ENCODE peak calls at places on chromosomes 7 and 10, in seven cellular contexts. F, I, X, J, P, B and L are unnamed samples.

GRCh38 chr7:121298831-121299239 is 30.0 kb upstream of the WNT16 start:
- DNase-seq in J (no peak), I (no peak), P (no peak), B (no peak), X (no peak), F (no peak), L (no peak)

GRCh38 chr10:48598243-48598935 is 6.5 kb downstream of the ARHGAP22 start:
- DNase-seq in B (no peak), P (no peak), I (no peak), X (no peak), J (no peak), F (no peak), L (no peak)

GRCh38 chr7:50543776-50544442 is 21.3 kb downstream of the DDC start:
- DNase-seq in I (no peak), J (no peak), X (no peak), B (no peak), P (no peak), F (no peak), L (no peak)

GRCh38 chr10:70458329-70459060 is 17.0 kb upstream of the NODAL start:
- DNase-seq in X (peak), I (peak), B (peak), J (peak), P (peak), F (peak), L (no peak)

GRCh38 chr10:120689766-120690539 is 161.2 kb upstream of the WDR11 start:
- DNase-seq in J (no peak), F (no peak), I (no peak), X (no peak), P (peak), B (no peak), L (no peak)

GRCh38 chr10:7374795-7375194 is 36.0 kb downstream of the SFMBT2 start:
- DNase-seq in P (no peak), B (no peak), X (no peak), I (no peak), J (no peak), F (no peak), L (no peak)

GRCh38 chr7:43318188-43318587 is 205.7 kb downstream of the HECW1 start:
- DNase-seq in J (peak), F (no peak), X (no peak), B (no peak), I (no peak), P (no peak), L (no peak)

GRCh38 chr7:2120251-2120660 is 112.5 kb downstream of the MAD1L1 start:
- DNase-seq in X (no peak), F (no peak), I (no peak), B (no peak), J (no peak), P (no peak), L (no peak)

GRCh38 chr7:16753102-16753931 is at the start of gene TSPAN13:
- DNase-seq in I (no peak), X (peak), F (no peak), B (peak), J (no peak), P (peak), L (peak)

GRCh38 chr7:41685684-41686083 is 17.2 kb downstream of the INHBA start:
- DNase-seq in X (no peak), F (no peak), J (peak), I (no peak), P (peak), B (no peak), L (no peak)

GRCh38 chr7:136940122-136940521 is 71.7 kb downstream of the CHRM2 start:
- DNase-seq in F (no peak), I (no peak), X (no peak), B (no peak), J (no peak), P (no peak), L (no peak)

GRCh38 chr10:12394236-12395033 is 45.1 kb downstream of the CAMK1D start:
- DNase-seq in X (no peak), F (no peak), J (no peak), P (peak), I (no peak), B (no peak), L (no peak)

GRCh38 chr7:7720193-7720592 is 1.8 kb upstream of the RPA3 start:
- DNase-seq in I (no peak), X (no peak), B (no peak), P (no peak), F (peak), J (no peak), L (no peak)

GRCh38 chr7:126702242-126703016 is 550.3 kb downstream of the GRM8 start:
- DNase-seq in B (no peak), F (no peak), I (no peak), P (peak), J (peak), X (no peak), L (peak)

GRCh38 chr7:48938539-48938938 is 14.2 kb downstream of the CDC14C start:
- DNase-seq in J (peak), F (no peak), P (peak), X (no peak), B (peak), I (peak), L (no peak)

GRCh38 chr10:123013456-123014419 is 4.9 kb downstream of the ACADSB start:
- DNase-seq in J (no peak), P (no peak), X (no peak), I (no peak), F (no peak), B (no peak), L (no peak)

GRCh38 chr10:22623624-22624263 is 90.6 kb downstream of the PIP4K2A start:
- DNase-seq in F (no peak), X (peak), B (no peak), J (no peak), I (no peak), P (no peak), L (no peak)

GRCh38 chr10:48545462-48546145 is 59.3 kb downstream of the ARHGAP22 start:
- DNase-seq in B (no peak), P (no peak), F (no peak), J (no peak), X (no peak), I (no peak), L (no peak)

GRCh38 chr7:155255660-155256059 is 42.0 kb upstream of the INSIG1 start:
- DNase-seq in P (no peak), J (no peak), B (no peak), X (no peak), I (no peak), F (no peak), L (no peak)

GRCh38 chr10:132659206-132660091 is 121.9 kb downstream of the INPP5A start:
- DNase-seq in J (no peak), I (no peak), X (no peak), F (no peak), B (peak), P (no peak), L (no peak)

GRCh38 chr7:157830331-157830730 is 493.5 kb downstream of the DNAJB6 start:
- DNase-seq in J (no peak), P (no peak), I (no peak), F (no peak), X (no peak), B (no peak), L (no peak)

GRCh38 chr10:112723876-112724275 is 226.2 kb upstream of the TCF7L2 start:
- DNase-seq in J (no peak), X (no peak), B (no peak), P (no peak), F (no peak), I (no peak), L (no peak)

GRCh38 chr10:17088118-17088806 is 41.3 kb downstream of the CUBN start:
- DNase-seq in X (peak), J (peak), B (no peak), F (peak), P (peak), I (no peak), L (no peak)

GRCh38 chr7:38463277-38464224 is 167.6 kb downstream of the AMPH start:
- DNase-seq in X (peak), J (peak), F (no peak), P (peak), I (peak), B (peak), L (peak)

GRCh38 chr7:135714534-135715009 is 13.4 kb downstream of the SLC13A4 start:
- DNase-seq in F (peak), B (no peak), X (peak), P (peak), I (no peak), J (peak), L (no peak)

GRCh38 chr10:36224431-36224985 is 582.4 kb upstream of the FZD8 start:
- DNase-seq in B (no peak), I (no peak), P (peak), X (peak), J (peak), F (no peak), L (no peak)

GRCh38 chr10:107915277-107915634 is 750.8 kb upstream of the SORCS1 start:
- DNase-seq in P (peak), X (no peak), I (no peak), B (no peak), J (peak), F (peak), L (no peak)

GRCh38 chr10:76150139-76150885 is 718.9 kb downstream of the LRMDA start:
- DNase-seq in B (no peak), P (peak), J (no peak), X (no peak), I (no peak), F (no peak), L (no peak)

GRCh38 chr10:86520871-86521619 is 547 bp downstream of the WAPL start:
- DNase-seq in I (peak), P (peak), B (peak), X (peak), J (peak), F (peak), L (peak)

GRCh38 chr10:44992732-44993225 is 7.9 kb upstream of the ZNF22 start:
- DNase-seq in I (no peak), P (no peak), B (no peak), F (no peak), J (no peak), X (no peak), L (no peak)

GRCh38 chr7:17207220-17207619 is 91.2 kb upstream of the AHR start:
- DNase-seq in F (no peak), P (peak), I (no peak), J (peak), B (no peak), X (peak), L (no peak)

GRCh38 chr7:93178213-93178612 is 30.0 kb upstream of the SAMD9L start:
- DNase-seq in F (no peak), I (no peak), J (peak), B (no peak), X (no peak), P (no peak), L (no peak)

GRCh38 chr7:109751241-109751640 is 1181.6 kb downstream of the DNAJB9 start:
- DNase-seq in I (no peak), J (no peak), X (peak), B (no peak), F (peak), P (no peak), L (no peak)

GRCh38 chr10:98316661-98317060 is 48.7 kb upstream of the LOXL4 start:
- DNase-seq in P (peak), J (peak), X (peak), B (no peak), I (no peak), F (peak), L (no peak)

GRCh38 chr7:95933618-95934017 is 161.3 kb downstream of the DYNC1I1 start:
- DNase-seq in X (no peak), J (no peak), B (no peak), I (no peak), F (no peak), P (no peak), L (no peak)

GRCh38 chr7:95931460-95932232 is 159.3 kb downstream of the DYNC1I1 start:
- DNase-seq in I (no peak), P (no peak), J (no peak), F (no peak), X (no peak), B (no peak), L (no peak)

GRCh38 chr7:95927781-95928180 is 155.4 kb downstream of the DYNC1I1 start:
- DNase-seq in J (no peak), P (no peak), X (no peak), I (no peak), F (no peak), B (no peak), L (no peak)

GRCh38 chr7:95929710-95930295 is 157.4 kb downstream of the DYNC1I1 start:
- DNase-seq in J (no peak), B (no peak), I (no peak), P (no peak), F (no peak), X (no peak), L (no peak)
- H3K4me3 ChIP-seq in J (no peak), B (no peak), I (no peak), P (no peak), F (no peak), X (no peak), L (no peak)

GRCh38 chr10:654647-654996 is 34.8 kb downstream of the DIP2C start:
- DNase-seq in F (no peak), I (no peak), J (no peak), P (no peak), B (no peak), X (no peak), L (no peak)
- TF ChIP-seq CTCF in F (no peak), I (no peak), J (no peak), P (no peak), B (no peak), X (no peak), L (no peak)

GRCh38 chr10:96275685-96276418 is 4.5 kb upstream of the BLNK start:
- DNase-seq in X (no peak), I (no peak), P (no peak), B (peak), F (no peak), J (no peak), L (no peak)

GRCh38 chr10:96270564-96270963 is 805 bp downstream of the BLNK start:
- DNase-seq in X (no peak), F (no peak), I (no peak), P (no peak), B (no peak), J (no peak), L (no peak)

GRCh38 chr10:96272256-96272985 is 1.1 kb upstream of the BLNK start:
- DNase-seq in J (no peak), I (no peak), P (no peak), X (no peak), F (no peak), B (no peak), L (peak)

GRCh38 chr10:96271017-96271815 is at the start of gene BLNK:
- DNase-seq in I (peak), P (no peak), J (peak), X (no peak), F (peak), B (peak), L (peak)

GRCh38 chr10:96272986-96273280 is 1.6 kb upstream of the BLNK start:
- DNase-seq in I (no peak), P (no peak), X (no peak), J (no peak), B (no peak), F (no peak), L (peak)
- H3K4me3 ChIP-seq in I (no peak), P (no peak), X (no peak), J (no peak), B (no peak), F (no peak), L (peak)

DNA sequence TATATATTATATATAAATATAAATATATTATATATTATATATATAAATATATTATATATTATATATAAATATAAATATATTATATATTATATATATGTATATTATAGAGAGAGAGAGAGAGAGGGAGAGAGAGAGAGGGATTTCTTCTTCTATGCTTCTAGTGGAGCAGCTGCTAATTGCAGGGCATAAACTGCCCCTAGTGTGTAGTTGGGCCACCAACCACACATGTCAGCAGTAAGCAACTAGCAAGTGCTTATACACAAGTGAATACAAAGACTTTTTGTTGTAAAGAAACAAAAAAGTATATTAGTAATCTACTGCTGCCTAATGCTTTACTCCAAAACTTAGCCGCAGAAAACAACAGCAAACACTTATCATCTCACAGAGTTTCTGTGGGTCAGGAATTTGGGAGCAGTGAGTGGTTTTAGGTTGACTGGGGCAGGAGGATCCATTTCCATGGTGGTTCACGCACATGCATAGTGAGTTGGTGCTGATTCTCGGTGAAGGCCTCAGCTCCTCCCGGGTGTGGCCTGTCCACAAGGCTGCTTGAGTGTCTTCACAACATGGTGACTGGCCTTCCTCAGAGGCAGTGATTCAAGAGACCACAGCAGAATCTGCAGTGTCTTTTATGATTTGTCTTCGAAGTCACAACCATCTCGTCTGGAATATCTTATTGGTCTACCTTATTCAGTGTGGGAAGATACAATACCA is 25.5 kb upstream of the BAG3 start:
- DNase-seq in J (no peak), X (no peak), P (no peak), B (no peak), F (no peak), I (no peak), L (no peak)
- TF ChIP-seq CTCF in J (no peak), X (peak), P (no peak), B (no peak), F (no peak), I (no peak), L (no peak)

GRCh38 chr7:30176463-30177090 is 41.8 kb downstream of the MTURN start:
- DNase-seq in J (no peak), B (no peak), X (no peak), F (no peak), P (no peak), I (no peak), L (no peak)
- H3K4me3 ChIP-seq in J (no peak), B (no peak), X (no peak), F (no peak), P (no peak), I (no peak), L (no peak)

GRCh38 chr10:114110174-114110972 is 63.6 kb downstream of the CCDC186 start:
- DNase-seq in P (no peak), F (no peak), I (no peak), X (no peak), J (no peak), B (no peak), L (no peak)
- TF ChIP-seq CTCF in P (peak), F (peak), I (no peak), X (peak), J (peak), B (no peak), L (peak)

GRCh38 chr10:109126016-109126415 is 797.3 kb downstream of the XPNPEP1 start:
- DNase-seq in F (no peak), I (no peak), J (no peak), P (no peak), X (no peak), B (no peak), L (no peak)
- H3K4me3 ChIP-seq in F (no peak), I (no peak), J (no peak), P (no peak), X (no peak), B (no peak), L (no peak)

DNA sequence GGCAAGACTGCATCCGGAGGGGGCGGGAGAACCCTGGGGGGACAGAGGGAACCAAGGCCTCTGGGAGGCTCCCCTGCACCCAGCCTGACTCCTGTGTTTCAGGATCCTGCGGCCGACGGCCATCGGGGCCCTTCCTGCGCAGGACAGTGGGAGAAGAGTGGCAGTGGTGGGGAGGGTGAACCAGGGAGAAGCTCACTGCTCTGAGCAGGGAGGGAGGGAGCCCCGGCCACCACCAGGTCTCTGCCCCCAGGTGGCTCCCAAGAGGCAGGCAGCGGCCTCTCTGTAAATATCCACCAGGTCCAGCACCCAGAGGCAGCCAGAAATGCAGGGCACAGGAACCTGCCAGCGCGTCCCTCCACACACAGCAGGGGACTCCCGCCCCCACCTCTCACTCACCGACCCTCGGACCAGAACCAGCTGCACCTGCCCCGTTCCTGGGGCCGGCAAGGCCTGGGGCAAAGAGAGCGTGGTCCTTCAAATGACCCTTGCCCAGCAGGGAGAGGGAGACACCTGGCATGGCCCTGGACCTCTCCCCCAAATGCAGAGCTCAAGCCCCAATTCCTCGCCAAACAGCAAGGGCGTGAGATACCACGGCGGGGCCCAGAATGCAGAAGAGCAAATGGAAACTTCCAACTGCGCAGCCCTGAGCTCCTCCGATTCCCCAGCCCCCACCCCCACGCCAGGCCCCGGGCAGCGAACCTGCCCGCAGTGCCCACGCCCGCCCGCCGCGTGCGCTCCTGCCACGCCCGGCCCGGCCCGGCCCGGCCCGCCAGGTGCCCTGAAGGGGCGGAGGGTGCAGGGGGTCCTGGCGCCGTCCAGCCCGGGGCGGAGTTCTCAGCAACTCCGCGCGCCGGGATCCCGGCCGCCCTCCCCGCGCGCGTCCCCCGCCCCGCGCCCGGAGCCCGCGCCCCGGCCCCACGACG is 805 bp downstream of the RASGEF1A start:
- DNase-seq in I (no peak), P (no peak), J (no peak), B (peak), X (no peak), F (no peak), L (no peak)
- TF ChIP-seq CTCF in I (no peak), P (no peak), J (peak), B (peak), X (peak), F (peak), L (no peak)